ENCODE peak calls at places on chromosomes 6 and 20, in eight cellular contexts. W is CD8-positive, alpha-beta T cell; T is esophagus squamous epithelium; J is mammary epithelial cell; U is PC-9; H is pancreas; Z is HCT116; P is psoas muscle. B is an unnamed sample.

GRCh38 chr20:61223121-61223520 is 28.9 kb upstream of the CDH4 start:
- DNase-seq in P (no peak), J (no peak), U (no peak), W (no peak), H (no peak), Z (no peak), T (no peak), B (no peak)

GRCh38 chr20:59365611-59366284 is 65.3 kb downstream of the EDN3 start:
- DNase-seq in J (no peak), U (no peak), T (no peak), Z (no peak), W (no peak), H (no peak), P (no peak), B (no peak)

GRCh38 chr20:49278817-49279676 is 1.2 kb upstream of the ZNFX1 start:
- DNase-seq in H (no peak), T (no peak), P (no peak), Z (no peak), U (peak; percentile 46), W (no peak), J (no peak), B (peak; percentile 54)

GRCh38 chr6:19761114-19761513 is 76.1 kb upstream of the ID4 start:
- DNase-seq in Z (no peak), W (no peak), T (no peak), U (no peak), H (no peak), P (no peak), J (no peak), B (no peak)

GRCh38 chr20:46438156-46438750 is 31.8 kb upstream of the ELMO2 start:
- DNase-seq in W (no peak), H (no peak), J (peak; percentile 31), T (no peak), P (no peak), Z (peak; percentile 21), U (peak; percentile 53), B (no peak)

GRCh38 chr6:165976705-165977104 is 190.9 kb downstream of the TBXT start:
- DNase-seq in W (no peak), P (no peak), J (no peak), U (no peak), Z (no peak), T (no peak), H (no peak), B (no peak)

GRCh38 chr6:53922571-53922981 is 127.8 kb downstream of the LRRC1 start:
- DNase-seq in W (no peak), H (no peak), T (no peak), P (no peak), J (no peak), Z (no peak), U (no peak), B (no peak)

GRCh38 chr6:132527791-132528190 is 10.3 kb upstream of the TAAR9 start:
- DNase-seq in T (no peak), U (no peak), J (peak; percentile 64), W (no peak), Z (peak; percentile 83), P (no peak), H (no peak), B (no peak)

GRCh38 chr6:10406556-10406955 is 8.3 kb downstream of the TFAP2A start:
- DNase-seq in H (no peak), W (no peak), Z (no peak), P (no peak), J (peak; percentile 75), T (no peak), U (no peak), B (no peak)

GRCh38 chr6:145532361-145532760 is 203.0 kb downstream of the EPM2A start:
- DNase-seq in J (no peak), P (no peak), H (no peak), T (no peak), Z (no peak), W (no peak), U (no peak), B (no peak)

GRCh38 chr6:129860901-129861665 is at the start of gene TMEM244:
- DNase-seq in W (no peak), H (no peak), J (no peak), U (no peak), P (no peak), T (no peak), Z (no peak), B (no peak)

GRCh38 chr6:168301648-168302398 is 17.8 kb downstream of the DACT2 start:
- DNase-seq in H (no peak), T (no peak), Z (no peak), J (no peak), W (no peak), P (no peak), U (no peak), B (no peak)

GRCh38 chr6:17381429-17382147 is 11.8 kb upstream of the CAP2 start:
- DNase-seq in U (no peak), T (no peak), H (no peak), Z (no peak), W (no peak), P (peak; percentile 65), J (no peak), B (no peak)

GRCh38 chr6:138545621-138545980 is 46.3 kb upstream of the NHSL1 start:
- DNase-seq in H (no peak), W (no peak), P (peak; percentile 72), T (no peak), Z (no peak), J (no peak), U (no peak), B (peak; percentile 75)

GRCh38 chr6:20234136-20234535 is 21.9 kb upstream of the MBOAT1 start:
- DNase-seq in Z (no peak), T (no peak), H (no peak), U (no peak), P (no peak), W (no peak), J (no peak), B (no peak)

GRCh38 chr20:35328689-35329088 is 36.5 kb upstream of the FAM83C start:
- DNase-seq in J (no peak), T (no peak), U (no peak), P (no peak), Z (no peak), H (no peak), W (no peak), B (no peak)

GRCh38 chr20:35328095-35328685 is 36.0 kb upstream of the FAM83C start:
- DNase-seq in U (no peak), J (no peak), T (no peak), P (no peak), H (no peak), W (no peak), Z (no peak), B (no peak)

GRCh38 chr20:35326732-35327073 is 34.5 kb upstream of the FAM83C start:
- DNase-seq in Z (no peak), P (no peak), W (no peak), H (no peak), J (no peak), U (no peak), T (no peak), B (no peak)

GRCh38 chr20:35327074-35327976 is 35.1 kb upstream of the FAM83C start:
- DNase-seq in T (no peak), Z (no peak), J (no peak), W (no peak), P (no peak), U (peak; percentile 98), H (no peak), B (no peak)

GRCh38 chr20:35329435-35330139 is 37.4 kb upstream of the FAM83C start:
- DNase-seq in U (no peak), P (peak; percentile 60), J (peak; percentile 31), W (no peak), Z (no peak), H (no peak), T (no peak), B (no peak)
- TF ChIP-seq CTCF in U (peak; percentile 58), P (peak; percentile 47), J (peak; percentile 61), W (no peak), Z (peak; percentile 98), H (no peak), T (peak; percentile 83), B (peak; percentile 45)

GRCh38 chr6:33321227-33321626 is 3.7 kb upstream of the ZBTB22 start:
- DNase-seq in U (no peak), P (no peak), T (no peak), J (no peak), H (no peak), Z (no peak), W (no peak), B (no peak)

GRCh38 chr6:33323623-33323948 is 6.0 kb upstream of the ZBTB22 start:
- DNase-seq in T (no peak), U (no peak), H (peak; percentile 53), Z (no peak), P (no peak), W (no peak), J (no peak), B (no peak)

GRCh38 chr6:33319939-33320314 is 2.4 kb upstream of the ZBTB22 start:
- DNase-seq in U (no peak), P (no peak), H (no peak), T (no peak), Z (no peak), J (no peak), W (no peak), B (no peak)

GRCh38 chr6:33320315-33321181 is 3.0 kb upstream of the ZBTB22 start:
- DNase-seq in W (no peak), H (peak; percentile 58), U (peak; percentile 42), P (peak; percentile 81), Z (no peak), T (no peak), J (peak; percentile 92), B (no peak)

DNA sequence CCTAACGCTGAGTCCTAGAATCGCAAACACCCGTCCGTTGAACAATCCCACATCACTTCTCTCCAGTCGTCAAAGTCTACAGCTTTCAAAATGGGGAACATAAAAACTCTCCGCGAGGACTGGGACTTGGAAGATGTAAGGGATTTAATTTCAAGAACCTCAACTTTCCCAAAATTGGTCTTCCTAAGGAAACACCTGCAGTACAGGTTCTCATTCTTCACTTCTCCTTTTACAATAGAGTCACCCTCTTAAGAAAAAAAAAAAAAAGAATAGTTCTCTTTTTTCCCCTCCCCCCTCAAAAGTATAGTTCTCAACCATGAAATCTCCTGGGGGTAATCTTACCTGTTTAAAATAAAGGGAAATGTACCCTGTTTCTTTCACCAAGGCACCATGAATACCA is 6.6 kb upstream of the ZBTB22 start:
- DNase-seq in U (no peak), P (no peak), Z (no peak), T (no peak), W (no peak), H (no peak), J (no peak), B (no peak)
- H3K27ac ChIP-seq in U (no peak overlapping the region), P (peak overlapping the region; percentile 88), Z (no peak overlapping the region), T (peak overlapping the region; percentile 93), W (no peak overlapping the region), H (peak overlapping the region; percentile 75), J (no peak overlapping the region), B (peak overlapping the region; percentile 89)

GRCh38 chr6:162478191-162478642 is 249.3 kb downstream of the PRKN start:
- DNase-seq in U (no peak), T (no peak), J (no peak), W (no peak), P (no peak), H (no peak), Z (no peak), B (no peak)
- TF ChIP-seq CTCF in U (no peak), T (no peak), J (no peak), W (no peak), P (no peak), H (no peak), Z (no peak), B (no peak)

GRCh38 chr20:48090784-48091183 is 305.5 kb upstream of the SULF2 start:
- DNase-seq in Z (no peak), J (no peak), H (no peak), U (no peak), T (no peak), P (no peak), W (no peak), B (no peak)
- H3K27ac ChIP-seq in Z (no peak overlapping the region), J (no peak overlapping the region), H (no peak overlapping the region), U (no peak overlapping the region), T (no peak overlapping the region), P (no peak overlapping the region), W (no peak overlapping the region), B (no peak overlapping the region)

GRCh38 chr6:122471107-122472021 is at the start of gene SERINC1:
- DNase-seq in H (peak; percentile 98), J (peak; percentile 90), U (peak; percentile 89), W (peak; percentile 88), Z (peak; percentile 91), P (peak; percentile 98), T (peak; percentile 70), B (peak; percentile 97)
- TF ChIP-seq CTCF in H (no peak), J (no peak), U (no peak), W (no peak), Z (no peak), P (no peak), T (no peak), B (no peak)

B was measured in lower lobe of right lung.